ENCODE peak calls at places on chromosome 11, in seven cellular contexts. G is body of pancreas, B is fibroblast of pulmonary artery, U is IMR-90, O is AG10803, Z is upper lobe of left lung, N is adrenal gland. F is an unnamed sample.

GRCh38 chr11:6755303-6755952 is 16.3 kb downstream of the OR2AG2 start:
- DNase-seq in G (peak), B (peak), U (peak), O (peak), Z (no peak), N (peak), F (peak)

GRCh38 chr11:86940122-86940777 is 14.9 kb downstream of the FZD4 start:
- DNase-seq in G (peak), B (peak), U (peak), O (peak), Z (no peak), N (no peak), F (peak)

GRCh38 chr11:126703661-126704060 is 296.9 kb downstream of the KIRREL3 start:
- DNase-seq in G (no peak), B (no peak), U (no peak), O (peak), Z (no peak), N (no peak), F (no peak)

GRCh38 chr11:102111011-102111786 is 952 bp downstream of the YAP1 start:
- DNase-seq in G (peak), B (peak), U (peak), O (peak), Z (peak), N (peak), F (peak)

GRCh38 chr11:6440906-6441358 is at the start of gene HPX:
- DNase-seq in G (no peak), B (no peak), U (no peak), O (no peak), Z (no peak), N (no peak), F (no peak)

GRCh38 chr11:48075637-48076036 is 95.3 kb downstream of the PTPRJ start:
- DNase-seq in G (no peak), B (no peak), U (no peak), O (no peak), Z (no peak), N (no peak), F (no peak)

GRCh38 chr11:19816040-19816439 is 103.4 kb downstream of the NAV2 start:
- DNase-seq in G (peak), B (no peak), U (no peak), O (peak), Z (peak), N (no peak), F (peak)

GRCh38 chr11:49995559-49995958 is 13.2 kb upstream of the OR4C12 start:
- DNase-seq in G (peak), B (peak), U (peak), O (peak), Z (no peak), N (peak), F (peak)

GRCh38 chr11:117626576-117626975 is 170.4 kb downstream of the DSCAML1 start:
- DNase-seq in G (no peak), B (no peak), U (no peak), O (no peak), Z (no peak), N (no peak), F (no peak)

GRCh38 chr11:68313574-68314202 is 1.3 kb downstream of the LRP5 start:
- DNase-seq in G (no peak), B (no peak), U (peak), O (peak), Z (no peak), N (no peak), F (no peak)

GRCh38 chr11:129117595-129118350 is 74.4 kb downstream of the ARHGAP32 start:
- DNase-seq in G (peak), B (peak), U (peak), O (peak), Z (no peak), N (peak), F (peak)

GRCh38 chr11:116328851-116329250 is 443.9 kb downstream of the BUD13 start:
- DNase-seq in G (no peak), B (no peak), U (no peak), O (no peak), Z (no peak), N (no peak), F (no peak)

GRCh38 chr11:85955531-85955930 is 100.3 kb downstream of the CCDC83 start:
- DNase-seq in G (no peak), B (peak), U (peak), O (peak), Z (no peak), N (no peak), F (peak)

GRCh38 chr11:58498464-58498863 is 9.4 kb downstream of the OR5B21 start:
- DNase-seq in G (no peak), B (peak), U (no peak), O (peak), Z (no peak), N (no peak), F (peak)

GRCh38 chr11:58658553-58659080 is 36.2 kb downstream of the CNTF start:
- DNase-seq in G (no peak), B (no peak), U (no peak), O (no peak), Z (no peak), N (no peak), F (no peak)

GRCh38 chr11:19352072-19352735 is 111.5 kb upstream of the E2F8 start:
- DNase-seq in G (no peak), B (no peak), U (no peak), O (no peak), Z (no peak), N (no peak), F (no peak)

GRCh38 chr11:67280341-67280790 is 8.7 kb upstream of the ANKRD13D start:
- DNase-seq in G (no peak), B (no peak), U (no peak), O (no peak), Z (peak), N (no peak), F (no peak)

GRCh38 chr11:6489338-6489737 is 7.7 kb upstream of the DNHD1 start:
- DNase-seq in G (no peak), B (no peak), U (no peak), O (no peak), Z (no peak), N (no peak), F (no peak)

GRCh38 chr11:23789200-23789853 is 707.5 kb upstream of the LUZP2 start:
- DNase-seq in G (no peak), B (no peak), U (no peak), O (no peak), Z (no peak), N (no peak), F (no peak)

GRCh38 chr11:63761870-63762661 is 6.5 kb downstream of the ZFTA start:
- DNase-seq in G (no peak), B (no peak), U (no peak), O (no peak), Z (peak), N (peak), F (no peak)

GRCh38 chr11:113840932-113841664 is 34.3 kb downstream of the USP28 start:
- DNase-seq in G (no peak), B (no peak), U (no peak), O (no peak), Z (no peak), N (no peak), F (no peak)

GRCh38 chr11:74689666-74690065 is 41.6 kb downstream of the CHRDL2 start:
- DNase-seq in G (no peak), B (no peak), U (peak), O (no peak), Z (no peak), N (no peak), F (peak)

GRCh38 chr11:31761636-31762035 is 49.5 kb downstream of the PAX6 start:
- DNase-seq in G (no peak), B (no peak), U (no peak), O (no peak), Z (no peak), N (no peak), F (no peak)

GRCh38 chr11:128488471-128488870 is 98.9 kb downstream of the ETS1 start:
- DNase-seq in G (no peak), B (peak), U (peak), O (peak), Z (no peak), N (no peak), F (peak)

GRCh38 chr11:86481399-86481798 is 106.7 kb downstream of the CCDC81 start:
- DNase-seq in G (no peak), B (no peak), U (no peak), O (no peak), Z (no peak), N (no peak), F (peak)

GRCh38 chr11:32006799-32007388 is 84.0 kb upstream of the RCN1 start:
- DNase-seq in G (no peak), B (peak), U (peak), O (peak), Z (no peak), N (no peak), F (peak)

GRCh38 chr11:69201764-69202370 is 46.1 kb downstream of the SMIM38 start:
- DNase-seq in G (no peak), B (no peak), U (no peak), O (no peak), Z (no peak), N (no peak), F (no peak)

GRCh38 chr11:112663947-112664634 is 297.1 kb upstream of the NCAM1 start:
- DNase-seq in G (no peak), B (no peak), U (no peak), O (no peak), Z (no peak), N (no peak), F (no peak)

GRCh38 chr11:123231263-123231662 is 36.2 kb upstream of the CLMP start:
- DNase-seq in G (no peak), B (peak), U (peak), O (peak), Z (no peak), N (no peak), F (no peak)

GRCh38 chr11:92790376-92790775 is 179.1 kb upstream of the MTNR1B start:
- DNase-seq in G (no peak), B (no peak), U (no peak), O (peak), Z (no peak), N (no peak), F (no peak)

GRCh38 chr11:19597876-19598275 is 114.8 kb upstream of the NAV2 start:
- DNase-seq in G (no peak), B (no peak), U (no peak), O (no peak), Z (peak), N (no peak), F (no peak)

GRCh38 chr11:3223932-3224729 is 5.5 kb upstream of the MRGPRG start:
- DNase-seq in G (no peak), B (no peak), U (no peak), O (no peak), Z (no peak), N (no peak), F (no peak)

GRCh38 chr11:8934735-8935478 is 2.2 kb upstream of the C11orf16 start:
- DNase-seq in G (no peak), B (peak), U (peak), O (peak), Z (no peak), N (no peak), F (peak)

GRCh38 chr11:12196335-12196734 is 85.9 kb downstream of the MICAL2 start:
- DNase-seq in G (no peak), B (no peak), U (no peak), O (no peak), Z (no peak), N (no peak), F (no peak)
- H3K4me3 ChIP-seq in G (no peak), B (no peak), U (no peak), O (no peak), Z (no peak), N (no peak), F (no peak)

GRCh38 chr11:45180888-45181594 is 34.6 kb downstream of the PRDM11 start:
- DNase-seq in G (peak), B (peak), U (peak), O (peak), Z (peak), N (peak), F (peak)
- TF ChIP-seq CTCF in G (no peak), B (no peak), U (no peak), O (no peak), Z (peak), N (no peak), F (no peak)

GRCh38 chr11:14554959-14555358 is 34.8 kb upstream of the PSMA1 start:
- DNase-seq in G (no peak), B (peak), U (no peak), O (peak), Z (no peak), N (no peak), F (peak)
- H3K4me3 ChIP-seq in G (no peak), B (no peak), U (no peak), O (no peak), Z (no peak), N (no peak), F (no peak)

GRCh38 chr11:36471577-36471976 is 38.5 kb downstream of the TRAF6 start:
- DNase-seq in G (no peak), B (no peak), U (no peak), O (no peak), Z (no peak), N (no peak), F (no peak)

GRCh38 chr11:36469881-36470802 is 39.9 kb downstream of the TRAF6 start:
- DNase-seq in G (no peak), B (peak), U (peak), O (peak), Z (no peak), N (no peak), F (peak)

GRCh38 chr11:36465449-36466163 is 44.5 kb downstream of the TRAF6 start:
- DNase-seq in G (no peak), B (no peak), U (peak), O (peak), Z (no peak), N (no peak), F (no peak)

GRCh38 chr11:36467913-36468312 is 42.2 kb downstream of the TRAF6 start:
- DNase-seq in G (no peak), B (no peak), U (no peak), O (no peak), Z (no peak), N (no peak), F (no peak)

DNA sequence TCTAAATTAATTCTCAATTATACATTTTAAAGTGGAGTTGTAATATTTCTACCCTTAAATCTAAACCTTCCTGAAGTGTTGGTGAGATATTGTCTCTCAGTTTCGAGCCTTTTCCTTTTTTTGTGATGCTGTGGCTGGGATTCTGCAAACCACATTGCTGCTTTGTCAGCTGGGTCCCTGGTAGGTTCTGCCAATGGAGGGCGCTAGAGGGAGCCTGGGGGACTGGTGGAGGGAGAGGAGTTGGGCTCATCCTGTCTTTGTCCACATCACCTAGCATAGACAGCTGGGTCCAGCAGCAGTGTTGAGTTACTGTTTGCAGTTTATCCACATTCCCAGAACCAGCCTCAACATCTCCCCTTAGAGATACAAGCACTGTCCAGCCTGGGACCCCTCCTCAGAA is 41.0 kb downstream of the TRAF6 start:
- DNase-seq in G (no peak), B (peak), U (no peak), O (no peak), Z (no peak), N (no peak), F (peak)
- TF ChIP-seq CTCF in G (no peak), B (peak), U (peak), O (peak), Z (no peak), N (no peak), F (peak)

GRCh38 chr11:312092-312816 is 1.6 kb upstream of the IFITM1 start:
- DNase-seq in G (no peak), B (peak), U (no peak), O (no peak), Z (no peak), N (no peak), F (peak)

GRCh38 chr11:313304-313786 is 495 bp upstream of the IFITM1 start:
- DNase-seq in G (no peak), B (no peak), U (no peak), O (no peak), Z (no peak), N (no peak), F (peak)

GRCh38 chr11:315051-315481 is 1.2 kb downstream of the IFITM1 start:
- DNase-seq in G (no peak), B (no peak), U (no peak), O (no peak), Z (no peak), N (no peak), F (no peak)

GRCh38 chr11:315516-315994 is 1.7 kb downstream of the IFITM1 start:
- DNase-seq in G (no peak), B (no peak), U (no peak), O (no peak), Z (no peak), N (no peak), F (no peak)

DNA sequence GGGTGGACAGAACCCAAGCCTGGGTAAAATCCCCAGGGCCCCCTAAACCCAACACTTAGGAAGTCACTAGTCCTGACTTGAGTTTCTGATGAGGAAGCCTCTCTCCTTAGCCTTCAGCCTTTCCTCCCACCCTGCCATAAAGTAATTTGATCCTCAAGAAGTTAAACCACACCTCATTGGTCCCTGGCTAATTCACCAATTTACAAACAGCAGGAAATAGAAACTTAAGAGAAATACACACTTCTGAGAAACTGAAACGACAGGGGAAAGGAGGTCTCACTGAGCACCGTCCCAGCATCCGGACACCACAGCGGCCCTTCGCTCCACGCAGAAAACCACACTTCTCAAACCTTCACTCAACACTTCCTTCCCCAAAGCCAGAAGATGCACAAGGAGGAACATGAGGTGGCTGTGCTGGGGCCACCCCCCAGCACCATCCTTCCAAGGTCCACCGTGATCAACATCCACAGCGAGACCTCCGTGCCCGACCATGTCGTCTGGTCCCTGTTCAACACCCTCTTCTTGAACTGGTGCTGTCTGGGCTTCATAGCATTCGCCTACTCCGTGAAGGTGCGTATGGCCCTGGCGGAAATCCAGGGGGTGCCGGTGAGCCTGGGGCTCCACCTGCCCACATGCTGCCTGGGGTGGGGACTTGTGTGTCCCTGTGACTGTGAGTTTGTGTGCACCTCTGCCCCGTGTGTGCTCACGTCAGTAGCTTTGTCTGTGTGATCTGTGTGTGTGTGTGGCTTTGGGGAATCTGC is at the start of gene IFITM1:
- DNase-seq in G (no peak), B (peak), U (peak), O (peak), Z (no peak), N (no peak), F (peak)
- H3K4me3 ChIP-seq in G (no peak), B (peak), U (peak), O (peak), Z (peak), N (no peak), F (peak)

F was measured in cardiac fibroblast.